ENCODE peak calls at places on chromosomes 13 and 19, in four cellular contexts. One of them, this sample, is unnamed.
A peak's percentile ranks its signal among the peaks of the same experiment; 100 is the strongest.

GRCh38 chr13:94595943-94596574 is at the start of gene TGDS:
- DNase-seq in K562: peak; percentile 95
- DNase-seq in HepG2: peak; percentile 87
- DNase-seq in GM12878: peak; percentile 79
- DNase-seq in this sample: peak; percentile 97

GRCh38 chr19:17475541-17476115 is 5.3 kb downstream of the SLC27A1 start:
- DNase-seq in K562: no peak
- DNase-seq in HepG2: peak; percentile 93
- DNase-seq in GM12878: no peak
- DNase-seq in this sample: no peak

GRCh38 chr13:109735567-109735966 is 50.8 kb downstream of the IRS2 start:
- DNase-seq in K562: no peak
- DNase-seq in HepG2: no peak
- DNase-seq in GM12878: no peak
- DNase-seq in this sample: no peak

GRCh38 chr13:74987124-74987690 is 494.8 kb downstream of the TBC1D4 start:
- DNase-seq in K562: no peak
- DNase-seq in HepG2: no peak
- DNase-seq in GM12878: no peak
- DNase-seq in this sample: no peak

GRCh38 chr13:25770601-25771000 is 281.2 kb downstream of the SHISA2 start:
- DNase-seq in K562: no peak
- DNase-seq in HepG2: no peak
- DNase-seq in GM12878: no peak
- DNase-seq in this sample: no peak

GRCh38 chr19:28554321-28555091 is 658.4 kb downstream of the UQCRFS1 start:
- DNase-seq in K562: no peak
- DNase-seq in HepG2: no peak
- DNase-seq in GM12878: no peak
- DNase-seq in this sample: no peak

GRCh38 chr19:19602713-19603320 is 15.7 kb downstream of the PBX4 start:
- DNase-seq in K562: no peak
- DNase-seq in HepG2: no peak
- DNase-seq in GM12878: no peak
- DNase-seq in this sample: peak; percentile 48

GRCh38 chr19:46218160-46218559 is 11.4 kb upstream of the IGFL1 start:
- DNase-seq in K562: peak; percentile 65
- DNase-seq in HepG2: peak; percentile 23
- DNase-seq in GM12878: no peak
- DNase-seq in this sample: peak; percentile 88

GRCh38 chr19:246551-246950 is 44.7 kb downstream of the PLPP2 start:
- DNase-seq in K562: no peak
- DNase-seq in HepG2: no peak
- DNase-seq in GM12878: no peak
- DNase-seq in this sample: peak; percentile 24

GRCh38 chr19:18951721-18952281 is 10.8 kb upstream of the HOMER3 start:
- DNase-seq in K562: no peak
- DNase-seq in HepG2: no peak
- DNase-seq in GM12878: no peak
- DNase-seq in this sample: no peak

GRCh38 chr13:95226051-95226450 is 75.2 kb downstream of the ABCC4 start:
- DNase-seq in K562: no peak
- DNase-seq in HepG2: no peak
- DNase-seq in GM12878: no peak
- DNase-seq in this sample: no peak

GRCh38 chr13:91308299-91308698 is 39.2 kb upstream of the MIR17HG start:
- DNase-seq in K562: no peak
- DNase-seq in HepG2: no peak
- DNase-seq in GM12878: no peak
- DNase-seq in this sample: peak; percentile 60

GRCh38 chr13:20360835-20361412 is 128.8 kb upstream of the GJB6 start:
- DNase-seq in K562: no peak
- DNase-seq in HepG2: no peak
- DNase-seq in GM12878: no peak
- DNase-seq in this sample: no peak

GRCh38 chr19:17579523-17580244 is 24.2 kb downstream of the COLGALT1 start:
- DNase-seq in K562: peak; percentile 97
- DNase-seq in HepG2: no peak
- DNase-seq in GM12878: no peak
- DNase-seq in this sample: peak; percentile 97

GRCh38 chr13:101398920-101399319 is 17.4 kb downstream of the NALCN start:
- DNase-seq in K562: no peak
- DNase-seq in HepG2: no peak
- DNase-seq in GM12878: no peak
- DNase-seq in this sample: no peak

GRCh38 chr19:18660051-18660910 is 23.2 kb upstream of the CRTC1 start:
- DNase-seq in K562: peak; percentile 60
- DNase-seq in HepG2: no peak
- DNase-seq in GM12878: no peak
- DNase-seq in this sample: no peak

GRCh38 chr19:11460207-11460606 is 20.6 kb downstream of the ELAVL3 start:
- DNase-seq in K562: no peak
- DNase-seq in HepG2: no peak
- DNase-seq in GM12878: no peak
- DNase-seq in this sample: no peak

GRCh38 chr19:1315470-1316166 is 29.9 kb downstream of the EFNA2 start:
- DNase-seq in K562: peak; percentile 81
- DNase-seq in HepG2: no peak
- DNase-seq in GM12878: no peak
- DNase-seq in this sample: peak; percentile 78

GRCh38 chr13:42753697-42754096 is 27.7 kb upstream of the FAM216B start:
- DNase-seq in K562: no peak
- DNase-seq in HepG2: no peak
- DNase-seq in GM12878: no peak
- DNase-seq in this sample: no peak

GRCh38 chr13:76594435-76594834 is 291.8 kb downstream of the KCTD12 start:
- DNase-seq in K562: no peak
- DNase-seq in HepG2: no peak
- DNase-seq in GM12878: no peak
- DNase-seq in this sample: no peak

GRCh38 chr13:76939215-76939614 is 9.1 kb upstream of the ACOD1 start:
- DNase-seq in K562: no peak
- DNase-seq in HepG2: no peak
- DNase-seq in GM12878: no peak
- DNase-seq in this sample: no peak

GRCh38 chr13:98405107-98405571 is 171.8 kb downstream of the STK24 start:
- DNase-seq in K562: peak; percentile 7
- DNase-seq in HepG2: no peak
- DNase-seq in GM12878: no peak
- DNase-seq in this sample: peak; percentile 83

GRCh38 chr13:61413572-61413971 is 2.1 kb downstream of the PCDH20 start:
- DNase-seq in K562: no peak
- DNase-seq in HepG2: no peak
- DNase-seq in GM12878: no peak
- DNase-seq in this sample: peak; percentile 33

GRCh38 chr13:43368003-43368402 is 344.6 kb downstream of the DNAJC15 start:
- DNase-seq in K562: no peak
- DNase-seq in HepG2: no peak
- DNase-seq in GM12878: no peak
- DNase-seq in this sample: no peak

GRCh38 chr19:2055871-2056809 is 5.1 kb upstream of the MKNK2 start:
- DNase-seq in K562: peak; percentile 92
- DNase-seq in HepG2: no peak
- DNase-seq in GM12878: no peak
- DNase-seq in this sample: peak; percentile 50

GRCh38 chr13:66102864-66103263 is 1127.3 kb downstream of the PCDH9 start:
- DNase-seq in K562: no peak
- DNase-seq in HepG2: no peak
- DNase-seq in GM12878: no peak
- DNase-seq in this sample: no peak

GRCh38 chr13:89514534-89515312 is 1832.8 kb upstream of the MIR17HG start:
- DNase-seq in K562: no peak
- DNase-seq in HepG2: peak; percentile 50
- DNase-seq in GM12878: no peak
- DNase-seq in this sample: peak; percentile 76

GRCh38 chr13:110597041-110597689 is 18.2 kb upstream of the NAXD start:
- DNase-seq in K562: no peak
- DNase-seq in HepG2: no peak
- DNase-seq in GM12878: no peak
- DNase-seq in this sample: no peak

GRCh38 chr13:114132419-114133121 is at the start of gene RASA3:
- DNase-seq in K562: peak; percentile 80
- DNase-seq in HepG2: no peak
- DNase-seq in GM12878: no peak
- DNase-seq in this sample: peak; percentile 90
- H2AFZ ChIP-seq in K562: peak within 1 kb of the TSS; percentile 78
- H2AFZ ChIP-seq in HepG2: no peak within 1 kb of the TSS
- H2AFZ ChIP-seq in GM12878: peak within 1 kb of the TSS; percentile 45
- H2AFZ ChIP-seq in this sample: no peak within 1 kb of the TSS

GRCh38 chr13:32315255-32316029 is at the start of the genes BRCA2 and ZAR1L:
- DNase-seq in K562: peak; percentile 90
- DNase-seq in HepG2: peak; percentile 79
- DNase-seq in GM12878: peak; percentile 68
- DNase-seq in this sample: peak; percentile 97
- TF ChIP-seq JUNB in K562: no peak
- TF ChIP-seq JUNB in HepG2: no peak
- TF ChIP-seq JUNB in GM12878: no peak
- TF ChIP-seq JUNB in this sample: no peak

DNA sequence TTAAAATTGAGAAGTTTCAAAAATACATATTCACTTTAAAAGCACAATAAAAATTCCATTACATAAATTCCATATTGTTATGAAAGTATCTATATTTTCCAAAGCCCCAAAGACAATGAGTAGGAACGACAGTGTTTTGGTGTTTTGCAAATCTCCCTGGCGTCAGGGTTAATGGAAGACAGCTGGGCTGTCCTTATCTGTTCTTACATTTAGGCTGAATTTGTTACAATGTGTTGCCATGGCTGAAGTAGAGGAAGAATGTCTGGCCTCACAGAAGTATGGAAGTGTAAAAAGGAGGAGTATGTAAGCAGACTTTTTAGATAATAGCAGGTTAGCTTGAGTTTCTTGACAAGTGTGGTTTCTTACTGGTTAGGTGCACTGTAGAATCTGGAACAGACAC is 124.4 kb upstream of the SPATA13 start:
- DNase-seq in K562: no peak
- DNase-seq in HepG2: no peak
- DNase-seq in GM12878: no peak
- DNase-seq in this sample: no peak
- H3K4me1 ChIP-seq in K562: no peaks in the 10 kb centered on the region
- H3K4me1 ChIP-seq in HepG2: peaks cover 50% of the 10 kb centered on the region
- H3K4me1 ChIP-seq in GM12878: peaks cover 22% of the 10 kb centered on the region
- H3K4me1 ChIP-seq in this sample: no peaks in the 10 kb centered on the region

DNA sequence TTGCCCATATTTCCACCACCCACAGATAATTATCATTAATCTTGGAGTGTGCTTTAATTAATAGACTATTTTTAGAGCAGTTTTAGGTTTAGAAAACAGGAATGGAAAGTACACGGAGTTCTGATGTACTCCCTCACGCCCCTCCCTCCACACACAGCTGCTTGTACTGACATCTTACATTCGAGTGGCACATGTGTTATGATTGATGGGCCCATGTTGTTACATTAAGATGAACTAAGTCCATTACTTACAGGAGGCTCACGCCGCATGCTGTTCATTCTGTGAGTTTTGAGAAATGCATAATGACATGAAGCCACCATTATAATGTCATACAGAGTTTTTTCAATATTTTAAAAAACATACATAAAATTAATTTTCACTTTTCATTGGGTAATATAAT is 1.2 kb upstream of the SPATA13 start:
- DNase-seq in K562: no peak
- DNase-seq in HepG2: no peak
- DNase-seq in GM12878: no peak
- DNase-seq in this sample: no peak
- H2AFZ ChIP-seq in K562: no peak overlapping the region
- H2AFZ ChIP-seq in HepG2: no peak overlapping the region
- H2AFZ ChIP-seq in GM12878: no peak overlapping the region
- H2AFZ ChIP-seq in this sample: no peak overlapping the region